ENCODE peak calls at places on chromosomes 12 and 14, in five cellular contexts. J, S, R, N and A are unnamed samples.

GRCh38 chr12:131101703-131102492 is 148.2 kb downstream of the ADGRD1 start:
- DNase-seq in J (no peak), S (no peak), R (no peak), N (peak), A (no peak)

GRCh38 chr12:64900540-64900939 is 76.1 kb downstream of the TBC1D30 start:
- DNase-seq in J (no peak), S (no peak), R (no peak), N (no peak), A (no peak)

GRCh38 chr12:15088115-15088514 is 115.3 kb downstream of the PDE6H start:
- DNase-seq in J (no peak), S (no peak), R (no peak), N (no peak), A (no peak)

GRCh38 chr14:80942158-80942738 is 710 bp upstream of the CEP128 start:
- DNase-seq in J (no peak), S (no peak), R (no peak), N (peak), A (peak)

GRCh38 chr12:96140110-96140509 is 54.1 kb upstream of the ELK3 start:
- DNase-seq in J (no peak), S (no peak), R (no peak), N (no peak), A (no peak)

GRCh38 chr14:92719890-92720323 is 28.5 kb downstream of the LGMN start:
- DNase-seq in J (no peak), S (no peak), R (no peak), N (no peak), A (no peak)

GRCh38 chr12:2003676-2004112 is 563 bp downstream of the DCP1B start:
- DNase-seq in J (no peak), S (no peak), R (no peak), N (peak), A (peak)

GRCh38 chr14:35435177-35435576 is 30.6 kb upstream of the NFKBIA start:
- DNase-seq in J (no peak), S (no peak), R (no peak), N (no peak), A (no peak)

GRCh38 chr14:100104006-100104352 is 38.8 kb downstream of the EVL start:
- DNase-seq in J (no peak), S (no peak), R (peak), N (no peak), A (no peak)

GRCh38 chr12:45425426-45425825 is 209.5 kb downstream of the ANO6 start:
- DNase-seq in J (no peak), S (no peak), R (no peak), N (no peak), A (no peak)

GRCh38 chr14:76773956-76774355 is 12.7 kb downstream of the VASH1 start:
- DNase-seq in J (no peak), S (no peak), R (no peak), N (no peak), A (no peak)

GRCh38 chr12:48818831-48819590 is 715 bp downstream of the CACNB3 start:
- DNase-seq in J (no peak), S (peak), R (no peak), N (peak), A (no peak)

GRCh38 chr12:65813983-65814382 is 10.3 kb upstream of the HMGA2 start:
- DNase-seq in J (no peak), S (no peak), R (no peak), N (no peak), A (no peak)

GRCh38 chr14:32202941-32203882 is at the start of gene RNU6-8:
- DNase-seq in J (peak), S (peak), R (peak), N (peak), A (peak)

GRCh38 chr12:31732926-31733548 is 4.2 kb upstream of the AMN1 start:
- DNase-seq in J (no peak), S (no peak), R (no peak), N (no peak), A (no peak)

GRCh38 chr12:133226690-133227089 is 9.0 kb downstream of the ANHX start:
- DNase-seq in J (no peak), S (no peak), R (no peak), N (no peak), A (no peak)

GRCh38 chr14:99755629-99756603 is 37.3 kb upstream of the EML1 start:
- DNase-seq in J (no peak), S (no peak), R (no peak), N (no peak), A (no peak)

GRCh38 chr14:68704736-68705720 is 87.8 kb downstream of the ZFP36L1 start:
- DNase-seq in J (no peak), S (no peak), R (no peak), N (no peak), A (no peak)

GRCh38 chr14:72906879-72907278 is 13.0 kb upstream of the DPF3 start:
- DNase-seq in J (no peak), S (no peak), R (no peak), N (no peak), A (no peak)

GRCh38 chr14:79831198-79831890 is 380.0 kb downstream of the DIO2 start:
- DNase-seq in J (no peak), S (no peak), R (no peak), N (no peak), A (no peak)

GRCh38 chr12:57908511-57908910 is 32.9 kb upstream of the ATP23 start:
- DNase-seq in J (no peak), S (no peak), R (no peak), N (no peak), A (no peak)

GRCh38 chr12:40692617-40693502 is 621 bp downstream of the CNTN1 start:
- DNase-seq in J (peak), S (no peak), R (no peak), N (no peak), A (no peak)

GRCh38 chr14:81323621-81324400 is 76.3 kb downstream of the STON2 start:
- DNase-seq in J (peak), S (no peak), R (no peak), N (no peak), A (no peak)

GRCh38 chr12:3761116-3761770 is 8.3 kb upstream of the CRACR2A start:
- DNase-seq in J (no peak), S (no peak), R (no peak), N (no peak), A (no peak)

GRCh38 chr12:52200086-52200782 is 8.4 kb upstream of the KRT80 start:
- DNase-seq in J (no peak), S (no peak), R (no peak), N (no peak), A (no peak)

GRCh38 chr14:95664046-95664445 is 22.2 kb upstream of the TCL1B start:
- DNase-seq in J (no peak), S (no peak), R (no peak), N (no peak), A (no peak)

GRCh38 chr14:68377459-68377858 is 415.4 kb downstream of the ZFP36L1 start:
- DNase-seq in J (no peak), S (no peak), R (no peak), N (peak), A (no peak)

GRCh38 chr12:78149459-78149858 is 318.8 kb downstream of the NAV3 start:
- DNase-seq in J (peak), S (no peak), R (no peak), N (no peak), A (no peak)

GRCh38 chr14:100103261-100104005 is 38.2 kb downstream of the EVL start:
- DNase-seq in J (no peak), S (peak), R (no peak), N (no peak), A (no peak)

GRCh38 chr12:84502907-84503787 is 409.5 kb downstream of the SLC6A15 start:
- DNase-seq in J (no peak), S (no peak), R (no peak), N (peak), A (peak)

GRCh38 chr12:9925746-9926393 is 6.3 kb downstream of the CLEC2A start:
- DNase-seq in J (no peak), S (no peak), R (no peak), N (peak), A (no peak)

GRCh38 chr14:45757655-45758054 is 504.7 kb upstream of the MIS18BP1 start:
- DNase-seq in J (no peak), S (no peak), R (no peak), N (peak), A (no peak)

GRCh38 chr12:1885605-1886245 is 32.7 kb downstream of the CACNA2D4 start:
- DNase-seq in J (no peak), S (no peak), R (no peak), N (no peak), A (no peak)

GRCh38 chr14:79090781-79091180 is 920.6 kb downstream of the NRXN3 start:
- DNase-seq in J (no peak), S (no peak), R (no peak), N (no peak), A (no peak)

GRCh38 chr14:65412881-65413738 is 580 bp downstream of the FUT8 start:
- DNase-seq in J (no peak), S (peak), R (peak), N (peak), A (no peak)

GRCh38 chr12:81141220-81141619 is 63.3 kb downstream of the ACSS3 start:
- DNase-seq in J (no peak), S (no peak), R (no peak), N (no peak), A (no peak)

GRCh38 chr12:104603545-104603973 is 146.8 kb downstream of the CHST11 start:
- DNase-seq in J (no peak), S (no peak), R (no peak), N (no peak), A (no peak)

GRCh38 chr12:20624718-20625117 is 70.4 kb upstream of the SLCO1C1 start:
- DNase-seq in J (peak), S (no peak), R (no peak), N (no peak), A (no peak)

GRCh38 chr12:102659200-102659911 is 179.0 kb upstream of the IGF1 start:
- DNase-seq in J (no peak), S (no peak), R (no peak), N (no peak), A (no peak)